ENCODE peak calls at places on chromosomes 4 and X, in nine cellular contexts. One of them, this sample, is unnamed. For H3K4me1, the result is how much of the 10 kb centered on the place peaks cover.

GRCh38 chr4:140602714-140603113 is 34.0 kb upstream of the UCP1 start:
- DNase-seq in HepG2: no peak
- DNase-seq in tibial artery: no peak
- DNase-seq in SK-N-SH: no peak
- DNase-seq in tibial nerve: no peak
- DNase-seq in hepatocyte: no peak
- DNase-seq in transverse colon: no peak
- DNase-seq in PC-3: no peak
- DNase-seq in ovary: no peak
- DNase-seq in this sample: no peak

GRCh38 chrX:27808226-27808625 is 436 bp downstream of the MAGEB10 start:
- DNase-seq in HepG2: no peak
- DNase-seq in tibial artery: no peak
- DNase-seq in SK-N-SH: no peak
- DNase-seq in tibial nerve: no peak
- DNase-seq in hepatocyte: no peak
- DNase-seq in transverse colon: no peak
- DNase-seq in PC-3: no peak
- DNase-seq in ovary: no peak
- DNase-seq in this sample: no peak

GRCh38 chr4:102503301-102503746 is 2.2 kb downstream of the NFKB1 start:
- DNase-seq in HepG2: peak
- DNase-seq in tibial artery: no peak
- DNase-seq in SK-N-SH: peak
- DNase-seq in tibial nerve: no peak
- DNase-seq in hepatocyte: no peak
- DNase-seq in transverse colon: no peak
- DNase-seq in PC-3: peak
- DNase-seq in ovary: no peak
- DNase-seq in this sample: no peak

GRCh38 chrX:125646195-125646594 is 326.5 kb downstream of the TEX13C start:
- DNase-seq in HepG2: no peak
- DNase-seq in tibial artery: no peak
- DNase-seq in SK-N-SH: no peak
- DNase-seq in tibial nerve: no peak
- DNase-seq in hepatocyte: no peak
- DNase-seq in transverse colon: no peak
- DNase-seq in PC-3: peak
- DNase-seq in ovary: no peak
- DNase-seq in this sample: no peak

GRCh38 chr4:44927361-44928061 is 201.2 kb upstream of the GNPDA2 start:
- DNase-seq in HepG2: peak
- DNase-seq in tibial artery: no peak
- DNase-seq in SK-N-SH: peak
- DNase-seq in tibial nerve: no peak
- DNase-seq in hepatocyte: peak
- DNase-seq in transverse colon: no peak
- DNase-seq in PC-3: peak
- DNase-seq in ovary: no peak
- DNase-seq in this sample: peak

GRCh38 chrX:15873566-15873965 is 19.0 kb upstream of the AP1S2 start:
- DNase-seq in HepG2: no peak
- DNase-seq in tibial artery: no peak
- DNase-seq in SK-N-SH: no peak
- DNase-seq in tibial nerve: no peak
- DNase-seq in hepatocyte: no peak
- DNase-seq in transverse colon: no peak
- DNase-seq in PC-3: no peak
- DNase-seq in ovary: no peak
- DNase-seq in this sample: no peak

GRCh38 chr4:153541426-153542096 is 75.4 kb downstream of the TMEM131L start:
- DNase-seq in HepG2: no peak
- DNase-seq in tibial artery: no peak
- DNase-seq in SK-N-SH: no peak
- DNase-seq in tibial nerve: no peak
- DNase-seq in hepatocyte: no peak
- DNase-seq in transverse colon: no peak
- DNase-seq in PC-3: peak
- DNase-seq in ovary: no peak
- DNase-seq in this sample: peak

GRCh38 chr4:143036443-143036842 is 148.3 kb upstream of the USP38 start:
- DNase-seq in HepG2: no peak
- DNase-seq in tibial artery: no peak
- DNase-seq in SK-N-SH: no peak
- DNase-seq in tibial nerve: no peak
- DNase-seq in hepatocyte: no peak
- DNase-seq in transverse colon: no peak
- DNase-seq in PC-3: no peak
- DNase-seq in ovary: no peak
- DNase-seq in this sample: no peak

GRCh38 chrX:141158084-141158483 is 18.8 kb downstream of the LDOC1 start:
- DNase-seq in HepG2: no peak
- DNase-seq in tibial artery: no peak
- DNase-seq in SK-N-SH: no peak
- DNase-seq in tibial nerve: no peak
- DNase-seq in hepatocyte: no peak
- DNase-seq in transverse colon: no peak
- DNase-seq in PC-3: no peak
- DNase-seq in ovary: no peak
- DNase-seq in this sample: no peak

GRCh38 chrX:630922-631496 is 418 bp downstream of the SHOX start:
- DNase-seq in HepG2: no peak
- DNase-seq in tibial artery: no peak
- DNase-seq in SK-N-SH: no peak
- DNase-seq in tibial nerve: no peak
- DNase-seq in hepatocyte: no peak
- DNase-seq in transverse colon: no peak
- DNase-seq in PC-3: no peak
- DNase-seq in ovary: no peak
- DNase-seq in this sample: no peak

GRCh38 chr4:52659016-52659721 is at the start of gene USP46:
- DNase-seq in HepG2: peak
- DNase-seq in tibial artery: peak
- DNase-seq in SK-N-SH: peak
- DNase-seq in tibial nerve: peak
- DNase-seq in hepatocyte: peak
- DNase-seq in transverse colon: peak
- DNase-seq in PC-3: peak
- DNase-seq in ovary: peak
- DNase-seq in this sample: peak

GRCh38 chrX:48958635-48959094 is 1.3 kb upstream of the OTUD5 start:
- DNase-seq in HepG2: peak
- DNase-seq in tibial artery: peak
- DNase-seq in SK-N-SH: no peak
- DNase-seq in tibial nerve: no peak
- DNase-seq in hepatocyte: peak
- DNase-seq in transverse colon: peak
- DNase-seq in PC-3: peak
- DNase-seq in ovary: no peak
- DNase-seq in this sample: peak

GRCh38 chrX:155819966-155820491 is 61.1 kb upstream of the VAMP7 start:
- DNase-seq in HepG2: peak
- DNase-seq in tibial artery: peak
- DNase-seq in SK-N-SH: peak
- DNase-seq in tibial nerve: no peak
- DNase-seq in hepatocyte: peak
- DNase-seq in transverse colon: peak
- DNase-seq in PC-3: peak
- DNase-seq in ovary: peak
- DNase-seq in this sample: peak

GRCh38 chr4:3582091-3582475 is 49.9 kb upstream of the LRPAP1 start:
- DNase-seq in HepG2: no peak
- DNase-seq in tibial artery: no peak
- DNase-seq in SK-N-SH: no peak
- DNase-seq in tibial nerve: no peak
- DNase-seq in hepatocyte: no peak
- DNase-seq in transverse colon: no peak
- DNase-seq in PC-3: no peak
- DNase-seq in ovary: no peak
- DNase-seq in this sample: no peak

DNA sequence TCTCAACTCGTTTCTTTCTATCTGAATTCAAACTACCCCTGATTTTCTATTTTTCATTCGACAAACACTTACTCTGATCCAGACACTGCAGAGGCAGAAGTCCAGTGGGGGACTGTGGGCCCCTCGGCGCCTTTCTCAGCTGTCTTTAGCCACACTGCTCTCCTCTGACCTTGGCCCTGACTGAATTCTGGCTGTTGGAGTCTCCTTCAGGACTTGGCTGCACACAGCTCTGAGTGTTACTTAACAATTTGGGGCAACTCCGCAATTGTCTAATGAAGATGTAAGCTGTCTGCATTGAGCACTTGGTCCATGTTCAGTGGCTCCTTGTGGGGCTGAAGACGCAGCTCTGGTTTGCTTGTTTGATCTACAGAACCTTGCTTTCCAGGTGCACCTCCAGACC is 57.3 kb upstream of the ACSL1 start:
- DNase-seq in HepG2: no peak
- DNase-seq in tibial artery: no peak
- DNase-seq in SK-N-SH: no peak
- DNase-seq in tibial nerve: no peak
- DNase-seq in hepatocyte: no peak
- DNase-seq in transverse colon: no peak
- DNase-seq in PC-3: no peak
- DNase-seq in ovary: no peak
- DNase-seq in this sample: no peak
- H3K27ac ChIP-seq in HepG2: no peak
- H3K27ac ChIP-seq in tibial artery: no peak
- H3K27ac ChIP-seq in SK-N-SH: no peak
- H3K27ac ChIP-seq in tibial nerve: no peak
- H3K27ac ChIP-seq in hepatocyte: no peak
- H3K27ac ChIP-seq in transverse colon: no peak
- H3K27ac ChIP-seq in PC-3: no peak
- H3K27ac ChIP-seq in ovary: no peak
- H3K27ac ChIP-seq in this sample: no peak

GRCh38 chrX:77275392-77275791 is 171.8 kb upstream of the FGF16 start:
- DNase-seq in HepG2: no peak
- DNase-seq in tibial artery: no peak
- DNase-seq in SK-N-SH: no peak
- DNase-seq in tibial nerve: no peak
- DNase-seq in hepatocyte: no peak
- DNase-seq in transverse colon: no peak
- DNase-seq in PC-3: no peak
- DNase-seq in ovary: no peak
- DNase-seq in this sample: no peak

DNA sequence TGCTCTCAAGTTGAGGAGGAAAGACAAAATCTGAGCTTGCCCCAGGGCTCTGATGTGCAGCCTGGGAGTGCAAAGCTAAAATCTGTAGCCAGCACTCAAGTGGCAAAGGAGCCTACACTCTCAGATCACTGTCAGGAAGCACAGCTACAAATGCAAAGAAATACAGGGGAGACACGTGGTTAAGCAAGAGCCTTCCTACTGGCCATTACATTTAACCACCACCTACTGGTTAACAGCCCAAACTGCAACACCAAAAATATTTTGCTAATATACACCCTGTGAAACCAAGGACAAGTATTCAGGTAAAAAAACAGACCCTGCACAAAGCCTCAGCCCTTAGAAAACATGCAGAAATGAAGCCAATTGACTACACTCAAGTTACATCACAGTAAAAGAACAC is 170.4 kb upstream of the FGF16 start:
- DNase-seq in HepG2: no peak
- DNase-seq in tibial artery: no peak
- DNase-seq in SK-N-SH: no peak
- DNase-seq in tibial nerve: no peak
- DNase-seq in hepatocyte: no peak
- DNase-seq in transverse colon: no peak
- DNase-seq in PC-3: peak
- DNase-seq in ovary: no peak
- DNase-seq in this sample: no peak
- TF ChIP-seq CTCF in HepG2: no peak
- TF ChIP-seq CTCF in tibial artery: no peak
- TF ChIP-seq CTCF in SK-N-SH: peak
- TF ChIP-seq CTCF in tibial nerve: no peak
- TF ChIP-seq CTCF in hepatocyte: no peak
- TF ChIP-seq CTCF in transverse colon: no peak
- TF ChIP-seq CTCF in PC-3: peak
- TF ChIP-seq CTCF in ovary: no peak
- TF ChIP-seq CTCF in this sample: no peak

GRCh38 chr4:164357957-164358356 is 396.0 kb upstream of the SMIM31 start:
- DNase-seq in HepG2: no peak
- DNase-seq in tibial artery: no peak
- DNase-seq in SK-N-SH: no peak
- DNase-seq in tibial nerve: no peak
- DNase-seq in hepatocyte: peak
- DNase-seq in transverse colon: no peak
- DNase-seq in PC-3: no peak
- DNase-seq in ovary: no peak
- DNase-seq in this sample: peak

GRCh38 chr4:164359881-164360280 is 394.1 kb upstream of the SMIM31 start:
- DNase-seq in HepG2: no peak
- DNase-seq in tibial artery: no peak
- DNase-seq in SK-N-SH: no peak
- DNase-seq in tibial nerve: no peak
- DNase-seq in hepatocyte: no peak
- DNase-seq in transverse colon: no peak
- DNase-seq in PC-3: no peak
- DNase-seq in ovary: no peak
- DNase-seq in this sample: no peak

DNA sequence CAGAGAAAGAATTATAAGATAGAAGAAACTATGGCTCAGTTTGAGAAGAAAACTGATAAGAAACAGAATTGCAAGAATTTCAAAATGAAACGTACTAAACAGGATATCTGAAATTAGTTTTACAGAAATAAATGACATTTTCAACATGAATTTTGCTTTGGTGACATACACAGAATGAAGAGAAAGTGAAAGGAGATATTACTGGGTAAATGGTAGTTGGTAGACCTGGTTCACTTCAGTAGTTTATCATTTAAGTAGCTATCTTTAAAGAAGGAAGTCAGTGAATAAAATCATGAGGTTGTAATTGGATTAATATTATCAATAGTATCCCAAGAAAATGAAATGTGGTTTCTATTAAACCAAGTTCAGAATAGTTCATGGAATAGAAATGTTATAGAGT is 395.5 kb upstream of the SMIM31 start:
- DNase-seq in HepG2: no peak
- DNase-seq in tibial artery: no peak
- DNase-seq in SK-N-SH: no peak
- DNase-seq in tibial nerve: no peak
- DNase-seq in hepatocyte: no peak
- DNase-seq in transverse colon: no peak
- DNase-seq in PC-3: no peak
- DNase-seq in ovary: no peak
- DNase-seq in this sample: no peak
- H3K4me1 ChIP-seq in HepG2: under half
- H3K4me1 ChIP-seq in tibial artery: under half
- H3K4me1 ChIP-seq in SK-N-SH: under half
- H3K4me1 ChIP-seq in tibial nerve: under half
- H3K4me1 ChIP-seq in hepatocyte: under half
- H3K4me1 ChIP-seq in transverse colon: under half
- H3K4me1 ChIP-seq in PC-3: under half
- H3K4me1 ChIP-seq in ovary: under half
- H3K4me1 ChIP-seq in this sample: under half

DNA sequence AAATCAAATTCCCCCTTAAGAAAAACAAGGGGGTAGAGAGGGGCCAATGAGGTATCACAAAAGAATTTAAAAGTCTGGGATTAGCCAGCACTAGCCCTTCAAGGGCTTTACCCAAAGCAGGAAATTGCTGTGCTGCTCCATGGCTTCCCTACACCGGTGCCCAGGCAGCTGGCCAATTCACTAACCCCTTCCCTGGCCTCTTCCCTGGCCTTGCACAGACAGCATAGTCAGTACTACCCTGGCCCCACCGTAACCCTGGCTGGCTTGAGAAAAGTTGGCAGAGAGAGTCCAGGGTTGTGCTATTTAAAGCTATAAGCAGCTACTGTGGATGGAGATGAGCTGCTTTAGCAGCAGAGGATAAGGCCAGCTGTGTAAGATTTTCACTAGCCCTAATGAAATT is 43.1 kb downstream of the ADAMTS3 start:
- DNase-seq in HepG2: no peak
- DNase-seq in tibial artery: peak
- DNase-seq in SK-N-SH: no peak
- DNase-seq in tibial nerve: peak
- DNase-seq in hepatocyte: peak
- DNase-seq in transverse colon: no peak
- DNase-seq in PC-3: no peak
- DNase-seq in ovary: peak
- DNase-seq in this sample: no peak
- H3K27ac ChIP-seq in HepG2: no peak
- H3K27ac ChIP-seq in tibial artery: no peak
- H3K27ac ChIP-seq in SK-N-SH: peak
- H3K27ac ChIP-seq in tibial nerve: no peak
- H3K27ac ChIP-seq in hepatocyte: no peak
- H3K27ac ChIP-seq in transverse colon: no peak
- H3K27ac ChIP-seq in PC-3: no peak
- H3K27ac ChIP-seq in ovary: no peak
- H3K27ac ChIP-seq in this sample: no peak

This sample was measured in foreskin keratinocyte.